ENCODE peak calls at places on chromosome 22, in five cellular contexts. One of them, this sample, is unnamed.
A peak's percentile ranks its signal among the peaks of the same experiment; 100 is the strongest.

GRCh38 chr22:50184004-50184461 is 1.7 kb upstream of the TRABD start:
- DNase-seq in lower leg skin: no peak
- DNase-seq in GOT3: no peak
- DNase-seq in occipital lobe: no peak
- DNase-seq in tibial nerve: peak; percentile 62
- DNase-seq in this sample: peak; percentile 49

GRCh38 chr22:43446881-43447280 is 35.1 kb downstream of the MPPED1 start:
- DNase-seq in lower leg skin: no peak
- DNase-seq in GOT3: no peak
- DNase-seq in occipital lobe: no peak
- DNase-seq in tibial nerve: no peak
- DNase-seq in this sample: peak; percentile 14

GRCh38 chr22:23565288-23565941 is 14.7 kb downstream of the IGLL1 start:
- DNase-seq in lower leg skin: no peak
- DNase-seq in GOT3: no peak
- DNase-seq in occipital lobe: no peak
- DNase-seq in tibial nerve: no peak
- DNase-seq in this sample: no peak

GRCh38 chr22:44373234-44373633 is 60.5 kb upstream of the SHISAL1 start:
- DNase-seq in lower leg skin: no peak
- DNase-seq in GOT3: no peak
- DNase-seq in occipital lobe: no peak
- DNase-seq in tibial nerve: no peak
- DNase-seq in this sample: no peak

GRCh38 chr22:44387486-44387885 is 74.7 kb upstream of the SHISAL1 start:
- DNase-seq in lower leg skin: no peak
- DNase-seq in GOT3: no peak
- DNase-seq in occipital lobe: no peak
- DNase-seq in tibial nerve: no peak
- DNase-seq in this sample: no peak

GRCh38 chr22:38021201-38021600 is 36.0 kb upstream of the PICK1 start:
- DNase-seq in lower leg skin: no peak
- DNase-seq in GOT3: no peak
- DNase-seq in occipital lobe: no peak
- DNase-seq in tibial nerve: no peak
- DNase-seq in this sample: no peak

GRCh38 chr22:50027639-50028537 is 15.3 kb upstream of the IL17REL start:
- DNase-seq in lower leg skin: no peak
- DNase-seq in GOT3: no peak
- DNase-seq in occipital lobe: peak; percentile 33
- DNase-seq in tibial nerve: no peak
- DNase-seq in this sample: no peak

GRCh38 chr22:48090332-48090672 is 1327.9 kb downstream of the TBC1D22A start:
- DNase-seq in lower leg skin: no peak
- DNase-seq in GOT3: no peak
- DNase-seq in occipital lobe: no peak
- DNase-seq in tibial nerve: no peak
- DNase-seq in this sample: no peak

GRCh38 chr22:49457946-49458707 is 369.5 kb downstream of the BRD1 start:
- DNase-seq in lower leg skin: no peak
- DNase-seq in GOT3: no peak
- DNase-seq in occipital lobe: no peak
- DNase-seq in tibial nerve: no peak
- DNase-seq in this sample: no peak

GRCh38 chr22:26707581-26707980 is 50.2 kb downstream of the MIAT start:
- DNase-seq in lower leg skin: no peak
- DNase-seq in GOT3: no peak
- DNase-seq in occipital lobe: no peak
- DNase-seq in tibial nerve: no peak
- DNase-seq in this sample: no peak

GRCh38 chr22:27719535-27720227 is 81.9 kb downstream of the MN1 start:
- DNase-seq in lower leg skin: peak; percentile 89
- DNase-seq in GOT3: no peak
- DNase-seq in occipital lobe: no peak
- DNase-seq in tibial nerve: no peak
- DNase-seq in this sample: peak; percentile 48

GRCh38 chr22:20186183-20186870 is 35.5 kb upstream of the CCDC188 start:
- DNase-seq in lower leg skin: no peak
- DNase-seq in GOT3: no peak
- DNase-seq in occipital lobe: no peak
- DNase-seq in tibial nerve: no peak
- DNase-seq in this sample: no peak

GRCh38 chr22:47102081-47102480 is 339.6 kb downstream of the TBC1D22A start:
- DNase-seq in lower leg skin: no peak
- DNase-seq in GOT3: no peak
- DNase-seq in occipital lobe: no peak
- DNase-seq in tibial nerve: no peak
- DNase-seq in this sample: no peak

GRCh38 chr22:34917239-34917638 is 148.7 kb upstream of the ISX start:
- DNase-seq in lower leg skin: no peak
- DNase-seq in GOT3: no peak
- DNase-seq in occipital lobe: no peak
- DNase-seq in tibial nerve: no peak
- DNase-seq in this sample: no peak

GRCh38 chr22:41526802-41527799 is 17.2 kb downstream of the POLR3H start:
- DNase-seq in lower leg skin: no peak
- DNase-seq in GOT3: no peak
- DNase-seq in occipital lobe: no peak
- DNase-seq in tibial nerve: no peak
- DNase-seq in this sample: no peak

GRCh38 chr22:39290724-39291161 is 28.7 kb downstream of the RPL3 start:
- DNase-seq in lower leg skin: peak; percentile 43
- DNase-seq in GOT3: no peak
- DNase-seq in occipital lobe: no peak
- DNase-seq in tibial nerve: peak; percentile 78
- DNase-seq in this sample: peak; percentile 81

GRCh38 chr22:47187558-47187957 is 425.1 kb downstream of the TBC1D22A start:
- DNase-seq in lower leg skin: no peak
- DNase-seq in GOT3: no peak
- DNase-seq in occipital lobe: no peak
- DNase-seq in tibial nerve: no peak
- DNase-seq in this sample: no peak

GRCh38 chr22:27674524-27674923 is 127.0 kb downstream of the MN1 start:
- DNase-seq in lower leg skin: no peak
- DNase-seq in GOT3: no peak
- DNase-seq in occipital lobe: no peak
- DNase-seq in tibial nerve: no peak
- DNase-seq in this sample: no peak

GRCh38 chr22:45026511-45026910 is 16.7 kb upstream of the PHF21B start:
- DNase-seq in lower leg skin: no peak
- DNase-seq in GOT3: no peak
- DNase-seq in occipital lobe: no peak
- DNase-seq in tibial nerve: no peak
- DNase-seq in this sample: no peak

GRCh38 chr22:19870153-19871022 is 15.7 kb upstream of the GNB1L start:
- DNase-seq in lower leg skin: no peak
- DNase-seq in GOT3: no peak
- DNase-seq in occipital lobe: no peak
- DNase-seq in tibial nerve: peak; percentile 8
- DNase-seq in this sample: no peak

GRCh38 chr22:39576027-39576426 is 5.5 kb downstream of the CACNA1I start:
- DNase-seq in lower leg skin: no peak
- DNase-seq in GOT3: no peak
- DNase-seq in occipital lobe: no peak
- DNase-seq in tibial nerve: no peak
- DNase-seq in this sample: no peak

GRCh38 chr22:22745225-22746060 is 101.0 kb downstream of the GGTLC2 start:
- DNase-seq in lower leg skin: no peak
- DNase-seq in GOT3: no peak
- DNase-seq in occipital lobe: no peak
- DNase-seq in tibial nerve: no peak
- DNase-seq in this sample: peak; percentile 8

GRCh38 chr22:39873963-39874362 is 19.6 kb downstream of the ENTHD1 start:
- DNase-seq in lower leg skin: no peak
- DNase-seq in GOT3: no peak
- DNase-seq in occipital lobe: no peak
- DNase-seq in tibial nerve: no peak
- DNase-seq in this sample: no peak

GRCh38 chr22:31308181-31308580 is 15.9 kb upstream of the PIK3IP1 start:
- DNase-seq in lower leg skin: no peak
- DNase-seq in GOT3: no peak
- DNase-seq in occipital lobe: no peak
- DNase-seq in tibial nerve: no peak
- DNase-seq in this sample: no peak

GRCh38 chr22:25362215-25362882 is 142.9 kb downstream of the CRYBB2 start:
- DNase-seq in lower leg skin: peak; percentile 29
- DNase-seq in GOT3: no peak
- DNase-seq in occipital lobe: peak; percentile 27
- DNase-seq in tibial nerve: peak; percentile 39
- DNase-seq in this sample: peak; percentile 4

GRCh38 chr22:35995345-35995744 is 33.3 kb downstream of the RBFOX2 start:
- DNase-seq in lower leg skin: no peak
- DNase-seq in GOT3: no peak
- DNase-seq in occipital lobe: no peak
- DNase-seq in tibial nerve: no peak
- DNase-seq in this sample: no peak

GRCh38 chr22:47411006-47411405 is 648.6 kb downstream of the TBC1D22A start:
- DNase-seq in lower leg skin: no peak
- DNase-seq in GOT3: no peak
- DNase-seq in occipital lobe: no peak
- DNase-seq in tibial nerve: no peak
- DNase-seq in this sample: no peak

GRCh38 chr22:49659924-49660315 is 167.8 kb downstream of the BRD1 start:
- DNase-seq in lower leg skin: no peak
- DNase-seq in GOT3: no peak
- DNase-seq in occipital lobe: no peak
- DNase-seq in tibial nerve: no peak
- DNase-seq in this sample: no peak

GRCh38 chr22:43828711-43829447 is 16.8 kb upstream of the EFCAB6 start:
- DNase-seq in lower leg skin: peak; percentile 60
- DNase-seq in GOT3: no peak
- DNase-seq in occipital lobe: no peak
- DNase-seq in tibial nerve: peak; percentile 65
- DNase-seq in this sample: no peak

GRCh38 chr22:21754523-21755128 is 19.0 kb upstream of the YPEL1 start:
- DNase-seq in lower leg skin: no peak
- DNase-seq in GOT3: no peak
- DNase-seq in occipital lobe: no peak
- DNase-seq in tibial nerve: no peak
- DNase-seq in this sample: no peak

GRCh38 chr22:36873614-36874308 is 13.0 kb downstream of the NCF4 start:
- DNase-seq in lower leg skin: no peak
- DNase-seq in GOT3: no peak
- DNase-seq in occipital lobe: no peak
- DNase-seq in tibial nerve: no peak
- DNase-seq in this sample: peak; percentile 27

GRCh38 chr22:47535681-47536080 is 773.2 kb downstream of the TBC1D22A start:
- DNase-seq in lower leg skin: no peak
- DNase-seq in GOT3: no peak
- DNase-seq in occipital lobe: no peak
- DNase-seq in tibial nerve: no peak
- DNase-seq in this sample: no peak

GRCh38 chr22:38435010-38435409 is 20.0 kb downstream of the KCNJ4 start:
- DNase-seq in lower leg skin: no peak
- DNase-seq in GOT3: no peak
- DNase-seq in occipital lobe: no peak
- DNase-seq in tibial nerve: no peak
- DNase-seq in this sample: no peak

GRCh38 chr22:19201858-19202798 is 23.6 kb upstream of the SLC25A1 start:
- DNase-seq in lower leg skin: no peak
- DNase-seq in GOT3: no peak
- DNase-seq in occipital lobe: no peak
- DNase-seq in tibial nerve: no peak
- DNase-seq in this sample: no peak

GRCh38 chr22:30212363-30212995 is 34.1 kb downstream of the LIF start:
- DNase-seq in lower leg skin: peak; percentile 87
- DNase-seq in GOT3: peak; percentile 16
- DNase-seq in occipital lobe: no peak
- DNase-seq in tibial nerve: peak; percentile 46
- DNase-seq in this sample: peak; percentile 96

GRCh38 chr22:17888855-17889254 is 114.6 kb upstream of the BID start:
- DNase-seq in lower leg skin: no peak
- DNase-seq in GOT3: no peak
- DNase-seq in occipital lobe: no peak
- DNase-seq in tibial nerve: no peak
- DNase-seq in this sample: no peak

GRCh38 chr22:39419096-39419495 is 19.5 kb downstream of the TAB1 start:
- DNase-seq in lower leg skin: no peak
- DNase-seq in GOT3: no peak
- DNase-seq in occipital lobe: no peak
- DNase-seq in tibial nerve: no peak
- DNase-seq in this sample: no peak

This sample was measured in A172.